ENCODE peak calls at places on chromosomes 3 and 15, in five cellular contexts. H, A, D, B and F are unnamed samples.
A peak's percentile ranks its signal among the peaks of the same experiment; 100 is the strongest.

GRCh38 chr3:134002326-134002725 is 27.4 kb downstream of the SLCO2A1 start:
- DNase-seq in H (no peak), A (no peak), D (no peak), B (no peak), F (no peak)

GRCh38 chr3:16101295-16102186 is 72.9 kb upstream of the GALNT15 start:
- DNase-seq in H (no peak), A (no peak), D (no peak), B (peak; percentile 38), F (no peak)

GRCh38 chr15:22952826-22953579 is 27.2 kb downstream of the CYFIP1 start:
- DNase-seq in H (no peak), A (no peak), D (no peak), B (no peak), F (no peak)

GRCh38 chr3:64143399-64144130 is 81.7 kb downstream of the PRICKLE2 start:
- DNase-seq in H (no peak), A (peak; percentile 66), D (no peak), B (no peak), F (no peak)

GRCh38 chr3:71185733-71186455 is 397.6 kb downstream of the FOXP1 start:
- DNase-seq in H (no peak), A (peak; percentile 65), D (no peak), B (peak; percentile 25), F (peak; percentile 1)

GRCh38 chr15:97027772-97028171 is 697.3 kb downstream of the NR2F2 start:
- DNase-seq in H (no peak), A (no peak), D (no peak), B (no peak), F (no peak)

GRCh38 chr3:123698813-123699212 is 114.0 kb upstream of the HACD2 start:
- DNase-seq in H (no peak), A (no peak), D (no peak), B (no peak), F (no peak)

GRCh38 chr3:156612906-156613305 is 58.0 kb upstream of the SSR3 start:
- DNase-seq in H (no peak), A (no peak), D (no peak), B (no peak), F (no peak)

GRCh38 chr3:7638103-7638502 is 777.2 kb downstream of the GRM7 start:
- DNase-seq in H (no peak), A (no peak), D (no peak), B (no peak), F (no peak)

GRCh38 chr15:51270706-51271105 is 67.7 kb downstream of the CYP19A1 start:
- DNase-seq in H (no peak), A (no peak), D (no peak), B (no peak), F (no peak)